ENCODE peak calls at places on chromosomes 4 and X, in four cellular contexts. L is thoracic aorta, F is GM23248, A is neuronal stem cell. J is an unnamed sample. For H3K4me1, the result is how much of the 10 kb centered on the place peaks cover.

GRCh38 chr4:179605196-179605595 is 2163.0 kb upstream of the AGA start:
- DNase-seq in L (no peak), F (peak), A (no peak), J (no peak)

GRCh38 chrX:129593137-129593536 is 53.1 kb downstream of the OCRL start:
- DNase-seq in L (no peak), F (peak), A (no peak), J (no peak)

GRCh38 chrX:101257448-101258259 is 33.5 kb downstream of the TAF7L start:
- DNase-seq in L (no peak), F (peak), A (no peak), J (no peak)

GRCh38 chr4:38075370-38076152 is 115.4 kb downstream of the PTTG2 start:
- DNase-seq in L (no peak), F (peak), A (no peak), J (peak)

GRCh38 chr4:173420324-173420752 is 21.4 kb upstream of the SCRG1 start:
- DNase-seq in L (no peak), F (peak), A (no peak), J (no peak)

GRCh38 chrX:10529344-10529743 is 91.0 kb downstream of the MID1 start:
- DNase-seq in L (no peak), F (peak), A (no peak), J (no peak)

GRCh38 chrX:17039826-17040225 is 93.4 kb downstream of the REPS2 start:
- DNase-seq in L (no peak), F (peak), A (no peak), J (no peak)

GRCh38 chr4:109434007-109434792 is 585 bp downstream of the SEC24B start:
- DNase-seq in L (no peak), F (peak), A (peak), J (peak)

GRCh38 chr4:137514401-137515116 is 17.7 kb downstream of the PCDH18 start:
- DNase-seq in L (no peak), F (peak), A (no peak), J (no peak)

GRCh38 chr4:149605601-149606378 is 209.9 kb downstream of the IQCM start:
- DNase-seq in L (no peak), F (peak), A (no peak), J (no peak)

GRCh38 chr4:22987861-22988260 is 295.1 kb downstream of the GBA3 start:
- DNase-seq in L (no peak), F (peak), A (no peak), J (no peak)

GRCh38 chr4:168380290-168380689 is 61.7 kb upstream of the DDX60 start:
- DNase-seq in L (no peak), F (no peak), A (no peak), J (no peak)

GRCh38 chr4:164485169-164485568 is 268.8 kb upstream of the SMIM31 start:
- DNase-seq in L (no peak), F (no peak), A (no peak), J (no peak)

GRCh38 chrX:1945879-1946278 is 331.0 kb downstream of the ASMT start:
- DNase-seq in L (no peak), F (no peak), A (no peak), J (no peak)

GRCh38 chrX:13666836-13667235 is 13.9 kb downstream of the TCEANC start:
- DNase-seq in L (no peak), F (no peak), A (no peak), J (no peak)

GRCh38 chr4:123599920-123600394 is 203.4 kb downstream of the SPRY1 start:
- DNase-seq in L (no peak), F (peak), A (peak), J (no peak)

GRCh38 chr4:56465599-56466295 is 1.7 kb upstream of the SRP72 start:
- DNase-seq in L (no peak), F (peak), A (no peak), J (peak)

GRCh38 chr4:156901871-156902270 is 69.7 kb downstream of the PDGFC start:
- DNase-seq in L (no peak), F (peak), A (no peak), J (no peak)

GRCh38 chrX:74179499-74179898 is 124.5 kb upstream of the ZCCHC13 start:
- DNase-seq in L (no peak), F (no peak), A (no peak), J (no peak)

GRCh38 chrX:152177052-152177451 is 38.7 kb upstream of the MAGEA10 start:
- DNase-seq in L (no peak), F (no peak), A (no peak), J (no peak)

GRCh38 chr4:38601244-38601915 is 62.6 kb upstream of the KLF3 start:
- DNase-seq in L (no peak), F (peak), A (no peak), J (no peak)

GRCh38 chr4:10077492-10078335 is 38.9 kb downstream of the WDR1 start:
- DNase-seq in L (no peak), F (peak), A (no peak), J (no peak)

GRCh38 chrX:74536142-74537010 is 78.0 kb downstream of the RLIM start:
- DNase-seq in L (peak), F (peak), A (no peak), J (peak)

GRCh38 chrX:19121898-19122640 is at the start of gene ADGRG2:
- DNase-seq in L (no peak), F (peak), A (peak), J (peak)

GRCh38 chrX:150164971-150165605 is 198.0 kb upstream of the MAMLD1 start:
- DNase-seq in L (no peak), F (no peak), A (no peak), J (no peak)

GRCh38 chr4:121950680-121951569 is 935 bp downstream of the TRPC3 start:
- DNase-seq in L (no peak), F (peak), A (peak), J (no peak)

GRCh38 chr4:154332681-154333421 is 158.7 kb downstream of the DCHS2 start:
- DNase-seq in L (no peak), F (no peak), A (no peak), J (no peak)

GRCh38 chr4:37188100-37188499 is 56.4 kb upstream of the NWD2 start:
- DNase-seq in L (no peak), F (no peak), A (no peak), J (no peak)

GRCh38 chr4:147096667-147097604 is 151.3 kb upstream of the TTC29 start:
- DNase-seq in L (no peak), F (peak), A (peak), J (no peak)

GRCh38 chrX:45135616-45136015 is 65.1 kb downstream of the DIPK2B start:
- DNase-seq in L (no peak), F (no peak), A (no peak), J (no peak)

GRCh38 chrX:150361777-150362351 is 1.3 kb upstream of the MAMLD1 start:
- DNase-seq in L (no peak), F (peak), A (no peak), J (no peak)

GRCh38 chr4:189021831-189022230 is 882.6 kb downstream of the TRIML1 start:
- DNase-seq in L (no peak), F (peak), A (no peak), J (no peak)

GRCh38 chr4:108946237-108946636 is 183.4 kb upstream of the ETNPPL start:
- DNase-seq in L (no peak), F (no peak), A (no peak), J (no peak)

GRCh38 chr4:23006756-23007155 is 314.0 kb downstream of the GBA3 start:
- DNase-seq in L (no peak), F (peak), A (no peak), J (no peak)

GRCh38 chr4:176436500-176436973 is 116.8 kb downstream of the SPCS3 start:
- DNase-seq in L (no peak), F (peak), A (no peak), J (no peak)

DNA sequence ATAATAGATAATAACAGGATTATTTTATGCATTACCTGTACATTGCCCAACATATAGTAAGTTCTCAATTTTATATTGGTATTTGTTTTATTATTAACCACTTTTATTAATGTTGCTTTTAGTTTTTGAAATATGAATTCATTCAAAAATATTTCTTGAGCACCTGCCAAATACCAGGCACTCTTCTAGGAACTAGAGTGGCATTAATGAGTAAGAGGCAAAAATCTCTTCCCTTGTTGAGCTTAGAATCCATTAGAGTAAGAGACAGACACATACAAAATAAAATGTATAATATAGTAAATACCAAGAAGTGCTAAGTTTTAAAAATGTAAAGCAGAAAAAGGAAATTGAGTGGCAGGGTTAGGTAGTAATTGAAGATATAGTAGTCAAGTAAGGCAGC is 45.8 kb downstream of the TET2 start:
- DNase-seq in L (no peak), F (no peak), A (no peak), J (no peak)
- H3K4me1 ChIP-seq in L (under half), F (half or more), A (under half), J (under half)

GRCh38 chr4:1031346-1031745 is 19.9 kb downstream of the FGFRL1 start:
- DNase-seq in L (no peak), F (no peak), A (no peak), J (no peak)
- H3K4me1 ChIP-seq in L (under half), F (under half), A (under half), J (under half)

GRCh38 chr4:1723131-1723801 is 1.9 kb downstream of the TACC3 start:
- DNase-seq in L (no peak), F (no peak), A (no peak), J (no peak)

GRCh38 chr4:1721666-1722550 is 587 bp downstream of the TACC3 start:
- DNase-seq in L (no peak), F (peak), A (no peak), J (no peak)

GRCh38 chr4:1720163-1720983 is 750 bp downstream of the TMEM129 start:
- DNase-seq in L (no peak), F (peak), A (peak), J (peak)

GRCh38 chr4:1722551-1723071 is 1.3 kb downstream of the TACC3 start:
- DNase-seq in L (no peak), F (no peak), A (no peak), J (no peak)

GRCh38 chr4:1721003-1721665 is at the start of the genes TACC3 and TMEM129:
- DNase-seq in L (peak), F (peak), A (peak), J (peak)
- H3K4me1 ChIP-seq in L (under half), F (under half), A (under half), J (under half)

DNA sequence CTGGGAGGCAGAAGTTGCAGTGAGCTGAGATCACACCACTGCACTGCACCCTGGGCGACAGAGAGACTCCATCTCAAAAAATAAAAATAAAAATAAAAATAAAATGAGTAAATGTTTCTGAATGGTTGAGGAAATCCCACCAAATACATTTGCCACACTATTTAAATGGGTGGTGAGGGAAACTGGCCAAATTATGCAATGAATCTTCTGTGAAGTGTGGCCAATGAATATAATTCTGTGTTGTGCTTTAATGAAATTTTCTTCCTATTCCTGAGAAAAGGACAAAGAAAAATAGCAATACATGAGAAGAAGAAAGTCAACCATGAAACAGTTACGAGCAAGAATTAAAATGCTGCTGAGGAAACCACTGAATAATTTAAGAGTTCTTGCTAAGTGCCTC is 69.9 kb downstream of the CAMK2D start:
- DNase-seq in L (no peak), F (no peak), A (no peak), J (no peak)
- H3K4me1 ChIP-seq in L (under half), F (under half), A (under half), J (half or more)

GRCh38 chr4:2072971-2073807 is 14.1 kb downstream of the NAT8L start:
- DNase-seq in L (no peak), F (no peak), A (no peak), J (no peak)

GRCh38 chr4:2075171-2075986 is 16.3 kb downstream of the NAT8L start:
- DNase-seq in L (no peak), F (no peak), A (no peak), J (no peak)

GRCh38 chr4:2073808-2074481 is 14.8 kb downstream of the NAT8L start:
- DNase-seq in L (no peak), F (no peak), A (no peak), J (no peak)

GRCh38 chr4:2075987-2076907 is 17.1 kb downstream of the NAT8L start:
- DNase-seq in L (no peak), F (no peak), A (no peak), J (no peak)

GRCh38 chr4:2074588-2074987 is 15.5 kb downstream of the NAT8L start:
- DNase-seq in L (no peak), F (no peak), A (no peak), J (no peak)
- H3K4me1 ChIP-seq in L (under half), F (under half), A (half or more), J (under half)

DNA sequence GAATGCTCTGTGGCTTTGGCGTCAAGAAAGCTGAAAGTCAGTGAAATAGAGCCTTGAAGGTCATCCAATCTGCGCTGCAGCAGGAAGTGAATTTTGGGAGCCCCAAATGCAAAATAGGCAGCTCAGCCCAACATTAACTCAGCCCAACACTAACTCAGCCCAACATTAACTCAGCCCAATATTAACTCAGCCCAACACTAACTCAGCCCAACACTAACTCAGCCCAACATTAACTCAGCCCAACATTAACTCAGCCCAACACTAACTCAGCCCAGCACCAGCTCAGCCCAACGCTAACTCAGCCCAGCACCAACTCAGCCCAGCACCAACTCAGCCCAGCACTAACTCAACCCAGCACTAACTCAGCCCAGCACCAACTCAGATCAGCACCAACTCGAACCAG is 71.5 kb downstream of the SORBS2 start:
- DNase-seq in L (no peak), F (no peak), A (no peak), J (no peak)
- H3K4me1 ChIP-seq in L (under half), F (under half), A (under half), J (under half)

GRCh38 chr4:128835498-128836222 is 26.2 kb downstream of the JADE1 start:
- DNase-seq in L (no peak), F (no peak), A (no peak), J (no peak)

GRCh38 chr4:128830906-128831525 is 21.5 kb downstream of the JADE1 start:
- DNase-seq in L (no peak), F (no peak), A (no peak), J (no peak)

GRCh38 chr4:128827280-128827679 is 17.8 kb downstream of the JADE1 start:
- DNase-seq in L (no peak), F (no peak), A (no peak), J (no peak)

GRCh38 chr4:128832253-128832641 is 22.7 kb downstream of the JADE1 start:
- DNase-seq in L (no peak), F (no peak), A (no peak), J (no peak)

GRCh38 chr4:128831526-128832252 is 22.2 kb downstream of the JADE1 start:
- DNase-seq in L (no peak), F (no peak), A (peak), J (peak)
- H3K4me1 ChIP-seq in L (under half), F (under half), A (under half), J (under half)

DNA sequence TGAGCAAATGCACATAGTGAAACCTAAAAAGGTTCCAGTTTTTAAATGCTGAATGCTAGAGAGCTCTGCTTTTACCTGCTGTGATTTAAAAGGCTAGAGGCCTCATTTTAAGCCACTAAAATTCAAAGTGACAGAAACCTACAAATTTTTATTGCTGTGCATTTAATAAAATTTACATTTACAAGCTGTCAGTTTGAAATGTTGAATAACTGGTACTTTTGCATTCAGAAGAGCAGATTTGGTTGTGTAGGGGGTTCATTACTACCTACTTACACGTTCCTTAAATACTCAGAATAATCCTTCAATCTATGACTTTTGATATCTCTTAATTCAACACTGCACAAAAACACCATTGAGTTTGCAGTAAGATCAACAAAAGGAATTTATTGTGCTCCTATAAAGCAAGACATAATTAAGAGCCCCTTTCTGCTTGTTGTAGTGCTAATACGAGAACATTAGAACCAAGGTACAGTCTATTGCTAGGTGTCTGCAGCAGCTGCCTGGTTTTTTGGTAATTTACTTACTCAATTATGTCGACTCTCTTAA is 27.9 kb downstream of the NKX3-2 start:
- DNase-seq in L (no peak), F (no peak), A (no peak), J (no peak)
- H3K4me1 ChIP-seq in L (under half), F (under half), A (under half), J (under half)